ENCODE peak calls at places on chromosomes 3 and 15, in six cellular contexts. W is tibial artery, C is thoracic aorta, N is astrocyte of the spinal cord, L is cardiac fibroblast, E is PC-9. Y is an unnamed sample.

GRCh38 chr3:185763347-185764010 is 61.4 kb downstream of the IGF2BP2 start:
- DNase-seq in W (no peak), C (no peak), N (no peak), L (peak), E (no peak), Y (no peak)

GRCh38 chr15:59174161-59174845 is 32.3 kb upstream of the LDHAL6B start:
- DNase-seq in W (no peak), C (no peak), N (no peak), L (no peak), E (no peak), Y (no peak)

GRCh38 chr3:66353039-66353438 is 132.2 kb downstream of the SLC25A26 start:
- DNase-seq in W (no peak), C (no peak), N (no peak), L (no peak), E (no peak), Y (no peak)

GRCh38 chr3:180306691-180307090 is 270.0 kb upstream of the PEX5L start:
- DNase-seq in W (no peak), C (no peak), N (peak), L (no peak), E (peak), Y (no peak)

GRCh38 chr3:45426161-45426560 is 37.8 kb downstream of the LARS2 start:
- DNase-seq in W (no peak), C (no peak), N (no peak), L (no peak), E (no peak), Y (no peak)

GRCh38 chr15:64247906-64248541 is 85.2 kb upstream of the PPIB start:
- DNase-seq in W (no peak), C (no peak), N (peak), L (peak), E (peak), Y (peak)

GRCh38 chr15:58731756-58732535 is 17.6 kb downstream of the ADAM10 start:
- DNase-seq in W (no peak), C (no peak), N (peak), L (peak), E (peak), Y (no peak)

GRCh38 chr3:11582123-11582968 is 61.4 kb downstream of the VGLL4 start:
- DNase-seq in W (peak), C (no peak), N (peak), L (peak), E (no peak), Y (no peak)

GRCh38 chr3:116897382-116897781 is 187.8 kb downstream of the TUSC7 start:
- DNase-seq in W (no peak), C (no peak), N (no peak), L (no peak), E (no peak), Y (no peak)

GRCh38 chr3:105473521-105474223 is 107.0 kb downstream of the ALCAM start:
- DNase-seq in W (no peak), C (no peak), N (peak), L (peak), E (no peak), Y (no peak)

GRCh38 chr3:72272356-72272755 is 487.4 kb upstream of the PROK2 start:
- DNase-seq in W (no peak), C (no peak), N (no peak), L (no peak), E (no peak), Y (no peak)

GRCh38 chr3:112973325-112974177 is 1.4 kb downstream of the CD200R1 start:
- DNase-seq in W (no peak), C (no peak), N (no peak), L (no peak), E (no peak), Y (no peak)

GRCh38 chr3:114081022-114081421 is 24.5 kb downstream of the QTRT2 start:
- DNase-seq in W (no peak), C (no peak), N (no peak), L (peak), E (no peak), Y (no peak)

GRCh38 chr3:134822065-134822464 is 27.0 kb downstream of the EPHB1 start:
- DNase-seq in W (no peak), C (no peak), N (no peak), L (no peak), E (no peak), Y (no peak)

GRCh38 chr3:48012659-48013058 is 3.6 kb downstream of the MAP4 start:
- DNase-seq in W (no peak), C (no peak), N (no peak), L (no peak), E (no peak), Y (no peak)

GRCh38 chr15:37132826-37133417 is 32.6 kb upstream of the MEIS2 start:
- DNase-seq in W (no peak), C (no peak), N (no peak), L (no peak), E (no peak), Y (no peak)

GRCh38 chr3:184757010-184757651 is 45.3 kb upstream of the MAGEF1 start:
- DNase-seq in W (peak), C (no peak), N (peak), L (peak), E (no peak), Y (no peak)

GRCh38 chr3:134453631-134454030 is 32.2 kb downstream of the ANAPC13 start:
- DNase-seq in W (no peak), C (no peak), N (no peak), L (no peak), E (no peak), Y (no peak)

GRCh38 chr3:184399410-184399809 is 19.6 kb downstream of the CHRD start:
- DNase-seq in W (peak), C (no peak), N (peak), L (peak), E (no peak), Y (no peak)

GRCh38 chr15:40746916-40747418 is 8.1 kb downstream of the RMDN3 start:
- DNase-seq in W (no peak), C (no peak), N (no peak), L (peak), E (no peak), Y (no peak)

GRCh38 chr3:106844638-106845037 is 532.6 kb upstream of the CCDC54 start:
- DNase-seq in W (no peak), C (no peak), N (no peak), L (no peak), E (no peak), Y (no peak)

GRCh38 chr3:108488631-108489030 is 21.8 kb downstream of the MYH15 start:
- DNase-seq in W (no peak), C (no peak), N (peak), L (peak), E (no peak), Y (no peak)

DNA sequence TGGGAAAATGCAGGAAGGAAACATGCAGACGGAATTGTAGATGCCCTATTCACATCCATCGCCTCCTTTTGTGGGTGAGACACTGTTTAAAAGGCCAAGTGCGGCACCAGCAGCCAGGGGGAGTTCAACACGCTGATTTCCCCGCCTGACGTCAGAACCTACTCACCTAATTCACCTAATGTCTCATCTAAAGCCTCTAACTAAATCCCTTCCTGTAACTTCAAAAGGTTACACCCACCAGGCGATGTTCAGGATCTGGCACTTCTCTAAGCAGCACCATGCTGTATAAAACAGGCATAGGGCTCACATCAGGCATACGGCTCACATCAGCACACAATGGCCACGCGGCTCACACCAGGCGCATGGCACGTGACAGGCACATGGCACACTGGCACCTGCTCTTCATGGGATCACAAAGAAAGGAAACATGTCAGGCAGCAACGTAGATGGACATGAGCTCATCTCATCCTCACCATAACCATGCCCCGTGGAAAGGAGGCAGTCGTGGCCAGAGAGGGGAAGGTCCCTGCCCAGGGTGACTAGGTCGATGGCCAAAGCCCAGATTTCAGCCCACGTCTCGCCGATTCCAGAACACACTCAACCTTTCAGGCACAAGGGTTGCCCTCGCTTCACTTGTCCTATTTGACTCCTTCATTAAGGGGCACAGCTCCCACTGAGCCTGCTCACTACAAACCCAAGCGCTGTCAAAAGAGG is 21.7 kb downstream of the XXYLT1 start:
- DNase-seq in W (peak), C (no peak), N (no peak), L (no peak), E (no peak), Y (no peak)
- TF ChIP-seq CTCF in W (no peak), C (no peak), N (no peak), L (no peak), E (no peak), Y (no peak)

DNA sequence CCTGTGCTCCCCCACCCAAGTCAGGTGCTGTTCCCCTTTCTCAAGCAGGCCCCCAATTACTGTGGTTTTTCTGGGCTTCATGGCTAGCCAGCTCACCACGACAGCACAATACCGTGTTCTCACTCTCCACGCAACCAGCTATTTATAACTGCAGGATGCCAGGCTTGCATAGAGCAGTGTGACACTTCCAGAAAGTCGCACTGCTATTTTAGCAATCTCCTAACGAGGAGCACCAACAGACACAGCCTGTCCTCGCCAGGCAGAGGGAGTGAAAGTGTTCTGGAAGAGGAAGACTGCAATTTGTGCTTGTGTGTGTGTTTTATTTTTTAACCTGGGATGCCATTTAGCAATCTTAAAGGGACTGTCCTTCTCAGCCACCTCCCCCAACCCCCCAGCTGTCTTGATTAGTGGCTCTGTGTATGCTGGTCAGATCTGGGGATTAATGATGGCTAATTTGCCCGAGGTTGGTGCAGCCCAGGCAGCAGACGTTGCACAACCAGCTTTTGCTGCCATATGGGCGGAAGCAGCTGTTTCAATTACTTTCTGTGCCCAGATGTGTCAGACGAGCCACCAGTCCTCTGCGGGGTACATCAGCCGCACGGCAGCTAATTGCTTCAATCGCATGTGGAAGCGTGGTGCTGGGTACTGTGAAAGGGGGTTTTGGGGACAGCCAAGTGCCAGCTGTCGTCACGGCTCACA is 268.0 kb upstream of the ARRDC4 start:
- DNase-seq in W (no peak), C (no peak), N (no peak), L (no peak), E (no peak), Y (no peak)
- H3K4me3 ChIP-seq in W (no peak), C (no peak), N (no peak), L (no peak), E (no peak), Y (no peak)

GRCh38 chr3:29585368-29585767 is 304.5 kb downstream of the RBMS3 start:
- DNase-seq in W (no peak), C (no peak), N (no peak), L (no peak), E (no peak), Y (peak)
- TF ChIP-seq CTCF in W (no peak), C (no peak), N (no peak), L (no peak), E (no peak), Y (no peak)

DNA sequence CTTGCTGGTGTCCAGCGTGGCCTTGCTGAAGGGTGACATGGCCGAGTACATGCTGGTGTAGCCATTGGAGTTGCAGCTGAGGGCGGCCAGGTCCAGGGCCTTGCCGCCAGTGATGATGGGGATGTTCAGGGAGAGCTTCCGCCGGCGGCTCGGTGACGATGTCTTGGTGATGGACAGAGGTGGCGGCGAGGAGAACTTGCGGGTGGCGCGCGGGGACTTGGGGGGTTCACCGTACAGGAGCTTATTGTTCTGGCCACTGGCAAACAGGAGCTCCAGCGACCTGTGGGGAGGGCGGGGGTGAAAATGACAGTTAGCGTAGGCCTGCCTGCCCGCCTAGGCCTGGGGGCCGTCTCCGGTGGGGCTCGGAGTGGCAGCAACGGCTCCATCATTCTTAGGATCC is 59.0 kb upstream of the CTSH start:
- DNase-seq in W (no peak), C (no peak), N (no peak), L (no peak), E (no peak), Y (no peak)
- H3K4me3 ChIP-seq in W (no peak), C (no peak), N (no peak), L (no peak), E (no peak), Y (no peak)

GRCh38 chr3:90091557-90091956 is 984.1 kb downstream of the EPHA3 start:
- DNase-seq in W (no peak), C (no peak), N (peak), L (peak), E (no peak), Y (no peak)

DNA sequence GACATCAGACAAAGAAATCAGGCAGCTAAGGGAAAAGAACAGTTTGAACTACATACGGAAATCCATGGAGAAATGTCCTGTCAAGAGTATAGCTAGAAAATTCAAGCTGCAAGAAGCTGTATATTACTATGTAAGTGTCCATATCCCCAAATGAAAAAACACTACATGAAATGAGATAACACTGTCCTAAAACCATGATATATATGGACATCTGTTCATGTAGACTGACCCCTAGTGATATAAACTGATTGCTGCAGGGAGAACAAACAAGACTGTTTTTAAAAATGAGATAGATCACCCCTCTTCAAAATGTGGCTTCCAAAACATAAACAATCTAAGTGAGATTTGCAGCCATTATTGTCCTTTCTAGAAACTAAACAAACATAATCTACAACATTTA is 985.6 kb downstream of the EPHA3 start:
- DNase-seq in W (no peak), C (no peak), N (peak), L (peak), E (no peak), Y (no peak)
- TF ChIP-seq CTCF in W (peak), C (no peak), N (peak), L (peak), E (peak), Y (peak)

DNA sequence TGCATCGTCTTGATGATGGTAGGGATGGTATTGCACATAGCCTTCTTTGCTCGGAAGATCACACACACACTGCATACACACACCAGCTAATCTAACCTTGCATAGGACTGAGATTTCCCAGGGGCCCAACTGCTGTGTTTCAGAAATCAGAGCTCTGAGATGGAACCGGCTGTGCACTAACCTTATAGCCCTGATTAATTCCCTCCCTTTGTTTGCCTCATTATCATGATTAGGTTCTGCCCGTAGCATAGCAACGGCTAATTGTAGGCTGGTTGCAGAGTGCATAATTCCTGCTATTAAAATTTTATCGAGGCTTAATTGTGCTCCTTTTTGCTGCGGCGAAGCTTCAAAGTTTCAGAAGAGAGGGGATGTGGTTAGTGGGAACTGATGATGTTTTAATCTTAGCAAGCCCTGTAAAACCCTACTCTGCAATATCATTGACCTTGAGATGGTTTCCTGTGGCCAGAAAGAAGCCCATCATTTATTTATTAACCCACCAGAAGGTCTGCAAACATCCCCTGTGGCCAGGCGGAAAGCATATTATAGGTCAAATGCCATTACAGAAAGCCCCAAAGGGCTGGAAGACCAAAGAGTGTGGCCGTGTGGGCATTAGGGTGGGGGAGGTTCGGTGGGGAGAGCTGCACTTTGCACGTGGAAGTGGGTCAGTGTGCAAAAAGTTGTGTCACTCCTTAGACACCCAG is 56.2 kb upstream of the GLCE start:
- DNase-seq in W (no peak), C (no peak), N (no peak), L (no peak), E (no peak), Y (no peak)
- H3K4me3 ChIP-seq in W (no peak), C (no peak), N (no peak), L (no peak), E (no peak), Y (no peak)

DNA sequence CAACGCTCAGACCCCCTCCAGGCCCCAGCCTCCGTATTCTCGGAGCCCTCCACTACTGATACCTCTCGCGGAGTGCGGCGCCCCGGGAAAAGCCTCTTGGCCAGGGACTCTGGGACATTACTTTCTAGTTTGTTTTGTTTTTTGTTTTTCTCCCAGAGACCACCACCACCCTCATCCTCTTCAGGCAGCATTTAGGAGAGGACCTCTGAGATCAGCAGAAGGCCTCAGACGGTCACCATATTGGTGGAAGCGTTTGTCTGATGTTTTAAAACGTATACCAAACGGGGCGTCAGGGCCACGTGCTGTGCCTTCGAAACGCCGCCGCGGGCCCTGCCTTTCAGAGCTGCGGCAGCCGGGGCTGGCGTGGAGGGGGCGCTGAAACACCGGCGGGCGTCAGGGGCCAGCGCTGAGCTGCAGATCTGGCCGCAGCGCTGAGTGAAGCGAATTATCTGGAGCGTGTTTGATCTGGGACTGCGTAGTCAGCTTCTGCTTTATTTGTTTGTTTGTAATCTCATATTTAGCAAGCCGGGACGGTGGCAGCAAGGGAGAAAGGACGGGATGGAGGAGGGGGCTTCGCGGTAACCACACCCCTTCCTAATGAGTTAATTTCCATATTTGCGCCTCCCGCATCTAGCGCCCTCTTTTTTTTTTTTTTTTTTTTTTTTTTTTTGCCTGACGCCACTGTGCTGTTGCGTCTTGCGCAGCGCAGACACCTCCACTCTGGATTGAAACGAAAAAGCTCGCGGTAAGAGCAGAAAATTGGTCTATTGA is 14.8 kb downstream of the SOX2 start:
- DNase-seq in W (no peak), C (no peak), N (peak), L (no peak), E (no peak), Y (no peak)
- TF ChIP-seq CTCF in W (no peak), C (no peak), N (peak), L (no peak), E (no peak), Y (no peak)

GRCh38 chr3:35638640-35639250 is 580 bp upstream of the ARPP21 start:
- DNase-seq in W (no peak), C (no peak), N (no peak), L (no peak), E (no peak), Y (no peak)
- H3K4me3 ChIP-seq in W (peak), C (peak), N (peak), L (peak), E (no peak), Y (peak)

GRCh38 chr3:120352017-120352416 is 2.9 kb upstream of the LRRC58 start:
- DNase-seq in W (no peak), C (no peak), N (no peak), L (no peak), E (no peak), Y (no peak)

GRCh38 chr3:120348981-120349818 is at the start of gene LRRC58:
- DNase-seq in W (peak), C (peak), N (peak), L (peak), E (peak), Y (peak)

GRCh38 chr3:120350431-120350941 is 1.3 kb upstream of the LRRC58 start:
- DNase-seq in W (peak), C (no peak), N (peak), L (peak), E (peak), Y (peak)

GRCh38 chr3:120348065-120348980 is 831 bp downstream of the LRRC58 start:
- DNase-seq in W (no peak), C (no peak), N (peak), L (peak), E (no peak), Y (no peak)

DNA sequence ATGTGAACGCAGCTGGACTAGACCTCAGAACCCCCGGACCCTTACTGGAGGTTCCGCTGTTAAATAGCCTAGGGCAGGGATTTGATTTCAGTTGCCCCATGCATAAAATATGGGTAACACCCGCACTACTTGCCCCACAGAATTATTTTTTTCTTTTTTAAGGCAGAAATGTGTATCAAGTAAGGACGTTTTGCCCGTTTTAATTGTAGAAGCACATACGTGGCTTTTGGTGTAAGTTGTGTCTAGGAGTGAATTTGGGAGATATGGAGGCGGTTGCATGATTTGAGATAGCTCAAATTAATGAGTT is 618 bp upstream of the LRRC58 start:
- DNase-seq in W (no peak), C (no peak), N (no peak), L (no peak), E (no peak), Y (no peak)
- TF ChIP-seq CTCF in W (no peak), C (no peak), N (no peak), L (no peak), E (no peak), Y (no peak)

GRCh38 chr3:80734483-80734882 is 966.7 kb upstream of the ROBO1 start:
- DNase-seq in W (no peak), C (no peak), N (no peak), L (no peak), E (no peak), Y (no peak)

GRCh38 chr3:80734955-80735354 is 967.2 kb upstream of the ROBO1 start:
- DNase-seq in W (no peak), C (no peak), N (no peak), L (no peak), E (no peak), Y (no peak)

GRCh38 chr3:80733522-80734176 is 965.9 kb upstream of the ROBO1 start:
- DNase-seq in W (no peak), C (no peak), N (peak), L (peak), E (peak), Y (no peak)
- H3K4me3 ChIP-seq in W (no peak), C (no peak), N (no peak), L (no peak), E (peak), Y (no peak)